ENCODE peak calls at places on chromosomes 3 and 15, in seven cellular contexts. D is H9, Y is neuronal stem cell, R is mesendoderm, V is IMR-90, U is H1, W is trophoblast cell. P is an unnamed sample.

GRCh38 chr3:17877299-17877698 is 134.9 kb upstream of the TBC1D5 start:
- DNase-seq in D (no peak), Y (no peak), R (peak; percentile 3), V (no peak), U (no peak), W (no peak), P (no peak)

GRCh38 chr15:42226648-42227047 is 18.5 kb upstream of the VPS39 start:
- DNase-seq in D (no peak), Y (no peak), R (no peak), V (no peak), U (no peak), W (no peak), P (no peak)

GRCh38 chr3:161744366-161744765 is 247.8 kb downstream of the OTOL1 start:
- DNase-seq in D (no peak), Y (no peak), R (peak; percentile 6), V (no peak), U (no peak), W (no peak), P (no peak)

GRCh38 chr15:91867581-91868026 is 14.1 kb downstream of the SLCO3A1 start:
- DNase-seq in D (peak; percentile 73), Y (no peak), R (peak; percentile 78), V (peak; percentile 87), U (no peak), W (peak; percentile 97), P (peak; percentile 62)

GRCh38 chr15:68261980-68262379 is 15.6 kb upstream of the FEM1B start:
- DNase-seq in D (no peak), Y (no peak), R (no peak), V (no peak), U (no peak), W (no peak), P (no peak)

GRCh38 chr15:37682304-37682703 is 252.1 kb upstream of the TMCO5A start:
- DNase-seq in D (peak; percentile 29), Y (no peak), R (peak; percentile 68), V (peak; percentile 27), U (no peak), W (no peak), P (peak; percentile 15)

GRCh38 chr3:10944866-10945265 is 47.7 kb upstream of the SLC6A1 start:
- DNase-seq in D (no peak), Y (no peak), R (no peak), V (no peak), U (no peak), W (no peak), P (no peak)

GRCh38 chr3:45659661-45660566 is 29.3 kb upstream of the SACM1L start:
- DNase-seq in D (peak; percentile 79), Y (peak; percentile 37), R (peak; percentile 85), V (peak; percentile 97), U (peak; percentile 47), W (peak; percentile 89), P (peak; percentile 90)

GRCh38 chr3:111369953-111370352 is 172.0 kb upstream of the CD96 start:
- DNase-seq in D (no peak), Y (no peak), R (no peak), V (no peak), U (no peak), W (no peak), P (no peak)

GRCh38 chr15:70328137-70329115 is 230.7 kb upstream of the TLE3 start:
- DNase-seq in D (no peak), Y (no peak), R (no peak), V (peak; percentile 48), U (no peak), W (no peak), P (no peak)

GRCh38 chr3:31908391-31909097 is 72.5 kb downstream of the OSBPL10 start:
- DNase-seq in D (no peak), Y (no peak), R (peak; percentile 59), V (peak; percentile 14), U (no peak), W (no peak), P (no peak)

GRCh38 chr15:80202641-80203360 is 49.2 kb downstream of the CTXND1 start:
- DNase-seq in D (no peak), Y (no peak), R (no peak), V (no peak), U (no peak), W (no peak), P (no peak)

GRCh38 chr3:172991424-172991996 is 149.5 kb downstream of the SPATA16 start:
- DNase-seq in D (no peak), Y (no peak), R (no peak), V (no peak), U (no peak), W (no peak), P (no peak)

GRCh38 chr15:67543348-67543718 is 830 bp downstream of the MAP2K5 start:
- DNase-seq in D (no peak), Y (no peak), R (no peak), V (peak; percentile 5), U (no peak), W (no peak), P (peak; percentile 23)

GRCh38 chr3:185215873-185216586 is 37.8 kb downstream of the EHHADH start:
- DNase-seq in D (no peak), Y (no peak), R (peak; percentile 26), V (peak; percentile 23), U (no peak), W (no peak), P (peak; percentile 32)

GRCh38 chr3:116201032-116201690 is 244.1 kb downstream of the LSAMP start:
- DNase-seq in D (no peak), Y (no peak), R (no peak), V (no peak), U (no peak), W (no peak), P (no peak)

GRCh38 chr3:194540268-194540937 is 53.6 kb upstream of the ATP13A3 start:
- DNase-seq in D (no peak), Y (no peak), R (no peak), V (peak; percentile 23), U (no peak), W (no peak), P (no peak)

GRCh38 chr3:50168388-50168787 is 13.3 kb downstream of the SEMA3F start:
- DNase-seq in D (no peak), Y (peak; percentile 70), R (no peak), V (no peak), U (no peak), W (no peak), P (no peak)

GRCh38 chr3:169072494-169072893 is 591.0 kb downstream of the MECOM start:
- DNase-seq in D (no peak), Y (no peak), R (no peak), V (peak; percentile 34), U (no peak), W (no peak), P (no peak)

GRCh38 chr15:34644061-34644460 is 60.6 kb upstream of the GOLGA8B start:
- DNase-seq in D (no peak), Y (no peak), R (peak; percentile 12), V (peak; percentile 98), U (no peak), W (no peak), P (peak; percentile 69)

GRCh38 chr3:60017631-60018030 is 967.8 kb upstream of the CFAP20DC start:
- DNase-seq in D (no peak), Y (no peak), R (no peak), V (no peak), U (no peak), W (no peak), P (no peak)

GRCh38 chr3:137012097-137012501 is 54.3 kb downstream of the IL20RB start:
- DNase-seq in D (no peak), Y (no peak), R (peak; percentile 37), V (peak; percentile 71), U (no peak), W (no peak), P (peak; percentile 54)

GRCh38 chr3:69776926-69777581 is 37.8 kb downstream of the MITF start:
- DNase-seq in D (no peak), Y (no peak), R (no peak), V (no peak), U (no peak), W (no peak), P (no peak)

GRCh38 chr15:41969851-41970431 is 2.4 kb downstream of the EHD4 start:
- DNase-seq in D (no peak), Y (no peak), R (peak; percentile 80), V (no peak), U (no peak), W (no peak), P (no peak)

GRCh38 chr3:184229424-184230080 is at the start of gene VWA5B2:
- DNase-seq in D (peak; percentile 82), Y (peak; percentile 71), R (peak; percentile 74), V (peak; percentile 18), U (no peak), W (peak; percentile 33), P (peak; percentile 56)

GRCh38 chr3:197376020-197376419 is 77.6 kb upstream of the DLG1 start:
- DNase-seq in D (no peak), Y (no peak), R (no peak), V (no peak), U (no peak), W (peak; percentile 74), P (no peak)
- H3K18ac ChIP-seq in D (no peak overlapping the region), Y (no peak overlapping the region), R (no peak overlapping the region), V (no peak overlapping the region), U (no peak overlapping the region), W (no peak overlapping the region), P (no peak overlapping the region)

DNA sequence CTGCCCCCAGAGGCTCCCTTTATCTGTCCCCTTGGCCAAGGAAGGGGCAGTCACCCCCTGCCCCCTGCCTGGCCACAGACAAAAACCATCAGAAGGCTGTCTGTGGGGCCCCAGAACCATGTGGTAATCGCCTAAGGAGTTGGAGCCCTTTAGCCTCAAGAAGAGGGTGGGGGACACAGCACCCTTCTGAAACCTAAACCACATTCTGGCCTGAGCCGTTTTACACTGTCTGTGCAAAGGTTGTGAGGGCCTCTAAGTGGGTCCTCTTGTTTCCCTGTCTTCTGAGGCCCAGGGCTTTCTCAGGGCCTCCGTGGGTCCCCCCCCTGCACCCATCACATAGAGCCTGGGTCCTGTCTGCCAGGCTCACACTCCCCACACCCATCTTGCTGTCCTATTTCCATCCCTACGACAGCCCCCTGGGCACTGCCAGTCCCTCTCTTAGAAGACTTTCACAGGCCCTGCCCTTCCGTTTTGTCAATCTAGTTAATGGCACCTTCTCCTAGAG is 17.9 kb upstream of the RPUSD3 start:
- DNase-seq in D (no peak), Y (no peak), R (no peak), V (no peak), U (no peak), W (no peak), P (no peak)
- H3K4me1 ChIP-seq in D (no peaks in the 10 kb centered on the region), Y (no peaks in the 10 kb centered on the region), R (no peaks in the 10 kb centered on the region), V (peaks cover 9% of the 10 kb centered on the region), U (no peaks in the 10 kb centered on the region), W (peaks cover 11% of the 10 kb centered on the region), P (peaks cover 22% of the 10 kb centered on the region)

GRCh38 chr15:96593735-96594134 is 263.2 kb downstream of the NR2F2 start:
- DNase-seq in D (no peak), Y (peak; percentile 24), R (no peak), V (no peak), U (no peak), W (no peak), P (no peak)
- H3K18ac ChIP-seq in D (no peak overlapping the region), Y (no peak overlapping the region), R (no peak overlapping the region), V (no peak overlapping the region), U (no peak overlapping the region), W (no peak overlapping the region), P (no peak overlapping the region)

DNA sequence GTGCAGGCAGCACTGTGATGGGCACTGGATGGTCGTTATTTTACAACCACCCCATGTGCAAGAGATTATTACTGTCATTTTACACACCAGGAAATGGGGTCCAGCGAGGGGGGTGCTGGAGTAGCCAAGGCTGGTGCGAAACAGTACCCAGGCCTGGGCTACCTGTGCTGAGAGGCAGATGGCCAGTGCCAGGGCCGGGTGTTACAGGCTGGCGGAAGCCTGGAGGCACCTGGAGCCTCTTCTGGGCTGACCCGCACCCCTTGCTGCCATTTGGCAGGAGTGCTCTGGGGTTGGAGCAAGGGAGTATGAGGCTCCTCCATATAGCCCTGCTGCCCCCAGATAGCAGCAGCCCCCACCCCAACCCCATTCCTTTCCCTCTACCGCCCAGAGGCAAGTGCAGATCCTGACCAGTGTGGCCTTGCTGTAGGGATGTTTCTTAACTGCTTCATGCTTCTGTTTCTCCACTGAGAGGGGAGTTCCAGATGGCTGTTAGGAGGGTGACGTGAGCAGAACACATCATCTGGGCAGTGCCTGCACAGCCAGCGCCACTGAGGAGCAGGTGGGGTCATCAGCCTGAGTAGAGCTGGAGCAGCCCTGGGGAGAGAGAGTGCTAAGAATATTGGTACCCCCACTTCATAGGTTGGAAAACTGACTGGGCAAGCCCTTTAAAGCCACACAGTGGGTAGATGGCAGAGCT is 15.3 kb downstream of the SNX33 start:
- DNase-seq in D (no peak), Y (no peak), R (no peak), V (no peak), U (no peak), W (no peak), P (no peak)
- H3K4me1 ChIP-seq in D (peaks cover 2% of the 10 kb centered on the region), Y (no peaks in the 10 kb centered on the region), R (no peaks in the 10 kb centered on the region), V (peaks cover 34% of the 10 kb centered on the region), U (no peaks in the 10 kb centered on the region), W (peaks cover 32% of the 10 kb centered on the region), P (peaks cover 50% of the 10 kb centered on the region)

P was measured in mesenchymal stem cell.